ENCODE peak calls at places on chromosomes 6 and 20, in eight cellular contexts. Y is stimulated activated CD4-positive, alpha-beta T cell treated with anti-CD3 and anti-CD28 coated beads, Interleukin-4, amount 100 ng/mL, for 48 hours; R is psoas muscle; B is NCI-H2081; U is NCI-H1930; F is upper lobe of right lung; V is posterior vena cava; E is GM03348. S is an unnamed sample.

GRCh38 chr6:84346372-84346771 is 118.9 kb upstream of the CEP162 start:
- DNase-seq in B (no peak), R (no peak), E (peak; percentile 10), V (no peak), U (no peak), Y (no peak), F (no peak), S (no peak)

GRCh38 chr20:44485830-44486198 is 10.1 kb downstream of the TTPAL start:
- DNase-seq in F (no peak), R (no peak), V (no peak), U (no peak), Y (no peak), E (no peak), B (no peak), S (no peak)

GRCh38 chr6:161079566-161080262 is 88.1 kb downstream of the MAP3K4 start:
- DNase-seq in Y (peak; percentile 66), E (peak; percentile 74), F (no peak), R (no peak), U (no peak), V (no peak), B (no peak), S (no peak)

GRCh38 chr20:38029453-38029852 is 3.8 kb downstream of the TTI1 start:
- DNase-seq in R (no peak), U (no peak), E (no peak), V (no peak), B (no peak), F (no peak), Y (no peak), S (no peak)

GRCh38 chr6:126531840-126532239 is 191.9 kb downstream of the CENPW start:
- DNase-seq in Y (no peak), E (no peak), B (no peak), U (no peak), R (no peak), V (no peak), F (no peak), S (no peak)

GRCh38 chr20:33561981-33562601 is 72.2 kb downstream of the CBFA2T2 start:
- DNase-seq in Y (no peak), V (no peak), E (peak; percentile 89), U (peak; percentile 84), R (peak; percentile 57), F (no peak), B (peak; percentile 98), S (peak; percentile 85)

GRCh38 chr20:24060851-24061590 is 72.4 kb upstream of the GGTLC1 start:
- DNase-seq in U (no peak), Y (no peak), R (no peak), F (no peak), B (no peak), E (no peak), V (no peak), S (no peak)

GRCh38 chr6:141212296-141212695 is 920.4 kb upstream of the GJE1 start:
- DNase-seq in F (no peak), Y (no peak), U (no peak), R (no peak), B (no peak), V (no peak), E (no peak), S (no peak)

GRCh38 chr6:95120984-95121383 is 456.4 kb upstream of the MANEA start:
- DNase-seq in B (no peak), F (no peak), U (no peak), Y (no peak), R (no peak), V (no peak), E (no peak), S (no peak)

GRCh38 chr6:112620832-112621569 is 273.9 kb downstream of the RFPL4B start:
- DNase-seq in B (no peak), Y (no peak), R (no peak), F (no peak), E (no peak), V (no peak), U (no peak), S (no peak)

GRCh38 chr6:41826343-41827043 is 39.0 kb downstream of the TOMM6 start:
- DNase-seq in R (no peak), F (no peak), B (no peak), E (no peak), U (no peak), V (no peak), Y (no peak), S (no peak)

GRCh38 chr6:19535351-19535750 is 301.8 kb upstream of the ID4 start:
- DNase-seq in Y (no peak), R (no peak), E (no peak), B (peak; percentile 29), U (no peak), V (no peak), F (no peak), S (no peak)

GRCh38 chr6:145669627-145670034 is 65.7 kb downstream of the EPM2A start:
- DNase-seq in F (no peak), E (peak; percentile 47), R (no peak), V (no peak), B (no peak), U (no peak), Y (no peak), S (no peak)

GRCh38 chr6:12968839-12969558 is 252.4 kb downstream of the PHACTR1 start:
- DNase-seq in V (no peak), R (no peak), F (no peak), U (no peak), B (no peak), Y (no peak), E (no peak), S (no peak)

GRCh38 chr20:41095110-41095969 is 42.0 kb upstream of the PLCG1 start:
- DNase-seq in V (peak; percentile 85), F (no peak), E (peak; percentile 77), R (peak; percentile 52), U (no peak), Y (peak; percentile 26), B (peak; percentile 23), S (peak; percentile 87)

GRCh38 chr20:62601172-62601571 is 41.1 kb upstream of the SLCO4A1 start:
- DNase-seq in U (no peak), R (no peak), B (no peak), F (no peak), E (no peak), Y (no peak), V (no peak), S (no peak)

GRCh38 chr20:62886709-62887058 is 25.1 kb upstream of the TCFL5 start:
- DNase-seq in Y (no peak), F (no peak), E (no peak), B (no peak), V (no peak), U (no peak), R (no peak), S (no peak)

GRCh38 chr6:156777866-156778614 is 862 bp downstream of the ARID1B start:
- DNase-seq in B (no peak), Y (peak; percentile 47), U (no peak), V (peak; percentile 89), R (peak; percentile 57), F (peak; percentile 85), E (peak; percentile 47), S (peak; percentile 75)

GRCh38 chr20:21571841-21572690 is 58.2 kb upstream of the NKX2-2 start:
- DNase-seq in Y (no peak), R (no peak), E (peak; percentile 57), V (no peak), B (peak; percentile 14), F (no peak), U (no peak), S (peak; percentile 38)

GRCh38 chr20:33733654-33734576 is 2.1 kb downstream of the ZNF341 start:
- DNase-seq in B (no peak), F (no peak), E (peak; percentile 90), Y (no peak), R (no peak), U (no peak), V (no peak), S (peak; percentile 25)